ENCODE peak calls at places on chromosomes 3 and 15, in five cellular contexts. X, W, J, Q and K are unnamed samples. For H3K36me3, the result is how much of the 10 kb centered on the place peaks cover.

GRCh38 chr3:78665776-78666457 is 1101.9 kb downstream of the ROBO1 start:
- DNase-seq in W (no peak), J (no peak), Q (no peak), X (no peak), K (no peak)

GRCh38 chr15:75656813-75657212 is 9.1 kb downstream of the SNX33 start:
- DNase-seq in W (no peak), J (no peak), Q (peak), X (no peak), K (no peak)

GRCh38 chr3:114709102-114709501 is 415.3 kb downstream of the TIGIT start:
- DNase-seq in Q (no peak), J (no peak), W (no peak), X (no peak), K (no peak)

GRCh38 chr3:191170097-191170496 is 28.9 kb upstream of the OSTN start:
- DNase-seq in W (no peak), Q (no peak), J (no peak), X (peak), K (no peak)

GRCh38 chr15:74826911-74827310 is 484 bp downstream of the CPLX3 start:
- DNase-seq in Q (no peak), W (no peak), X (no peak), J (no peak), K (no peak)

GRCh38 chr3:126340081-126340511 is 17.1 kb downstream of the KLF15 start:
- DNase-seq in X (no peak), W (no peak), J (peak), Q (peak), K (peak)

GRCh38 chr3:37946531-37946889 is 44.1 kb upstream of the VILL start:
- DNase-seq in X (no peak), W (no peak), Q (no peak), J (no peak), K (no peak)

GRCh38 chr15:54250351-54250750 is 272.1 kb downstream of the UNC13C start:
- DNase-seq in W (no peak), J (no peak), Q (no peak), X (no peak), K (no peak)

GRCh38 chr3:48694610-48695051 is 8.9 kb upstream of the NCKIPSD start:
- DNase-seq in Q (peak), W (no peak), X (no peak), J (peak), K (peak)

GRCh38 chr3:152026033-152026556 is 152.7 kb downstream of the SUCNR1 start:
- DNase-seq in J (no peak), W (no peak), Q (no peak), X (no peak), K (no peak)

GRCh38 chr15:90681480-90681879 is 35.7 kb upstream of the BLM start:
- DNase-seq in X (no peak), W (no peak), J (no peak), Q (peak), K (no peak)

GRCh38 chr3:62567097-62568021 is 194.0 kb upstream of the FEZF2 start:
- DNase-seq in Q (peak), W (no peak), J (peak), X (no peak), K (peak)

GRCh38 chr3:133896002-133896761 is 500 bp upstream of the RAB6B start:
- DNase-seq in Q (no peak), J (no peak), W (no peak), X (no peak), K (no peak)

GRCh38 chr3:191239439-191240035 is 40.5 kb downstream of the OSTN start:
- DNase-seq in X (no peak), J (no peak), W (no peak), Q (no peak), K (no peak)

GRCh38 chr15:25783607-25784131 is 79.5 kb downstream of the ATP10A start:
- DNase-seq in Q (no peak), J (no peak), X (peak), W (no peak), K (no peak)

GRCh38 chr15:41022487-41023090 is 69.3 kb downstream of the CHAC1 start:
- DNase-seq in J (peak), W (no peak), Q (no peak), X (peak), K (peak)

GRCh38 chr15:45457641-45458539 is 64.7 kb downstream of the SLC30A4 start:
- DNase-seq in J (peak), Q (no peak), X (peak), W (no peak), K (peak)

GRCh38 chr15:70327328-70328136 is 229.8 kb upstream of the TLE3 start:
- DNase-seq in X (no peak), Q (no peak), W (no peak), J (no peak), K (no peak)

GRCh38 chr3:98188553-98188952 is 22.1 kb downstream of the OR5H15 start:
- DNase-seq in Q (no peak), W (no peak), J (no peak), X (peak), K (no peak)

GRCh38 chr3:172159962-172160538 is 120.7 kb downstream of the FNDC3B start:
- DNase-seq in W (peak), Q (no peak), X (no peak), J (peak), K (peak)

GRCh38 chr15:43516185-43516584 is 1.2 kb upstream of the MAP1A start:
- DNase-seq in J (peak), W (no peak), X (no peak), Q (peak), K (peak)

GRCh38 chr3:155102329-155102728 is 22.2 kb downstream of the MME start:
- DNase-seq in Q (no peak), J (no peak), X (no peak), W (no peak), K (no peak)

GRCh38 chr3:155101398-155101797 is 21.3 kb downstream of the MME start:
- DNase-seq in J (no peak), Q (no peak), X (no peak), W (no peak), K (no peak)

GRCh38 chr3:155096303-155097008 is 16.3 kb downstream of the MME start:
- DNase-seq in Q (no peak), X (no peak), W (no peak), J (no peak), K (no peak)

GRCh38 chr3:155093261-155093660 is 13.1 kb downstream of the MME start:
- DNase-seq in W (no peak), X (peak), J (no peak), Q (no peak), K (no peak)

GRCh38 chr3:155097009-155097349 is 16.9 kb downstream of the MME start:
- DNase-seq in J (no peak), Q (no peak), W (no peak), X (no peak), K (no peak)
- H3K36me3 ChIP-seq in J (under half), Q (under half), W (under half), X (half or more), K (under half)

GRCh38 chr3:183830187-183830586 is 4.8 kb upstream of the MAP6D1 start:
- DNase-seq in Q (no peak), J (no peak), X (no peak), W (no peak), K (no peak)
- H3K36me3 ChIP-seq in Q (half or more), J (under half), X (under half), W (under half), K (under half)

DNA sequence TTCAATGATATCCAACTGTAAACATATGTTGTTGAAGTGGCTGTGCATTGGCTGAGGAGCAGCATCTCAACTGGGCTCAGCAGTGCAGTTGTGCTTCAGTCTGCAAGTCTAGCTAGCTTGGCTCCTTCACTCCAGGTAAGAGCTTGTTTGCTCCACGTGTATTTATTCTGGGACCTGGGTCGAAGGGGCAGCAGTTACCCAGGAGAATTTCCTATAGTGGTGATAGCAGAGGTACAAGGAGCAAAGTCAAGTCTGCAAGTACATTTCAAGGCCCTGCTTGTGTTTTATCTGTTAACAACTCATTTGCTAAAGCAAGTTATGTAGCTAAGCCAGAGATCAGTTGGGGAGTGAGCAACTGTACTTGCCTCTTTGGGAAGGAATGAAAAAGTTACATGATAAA is 286.2 kb upstream of the UMPS start:
- DNase-seq in J (no peak), W (no peak), Q (no peak), X (no peak), K (no peak)
- H3K36me3 ChIP-seq in J (under half), W (half or more), Q (under half), X (under half), K (under half)

GRCh38 chr3:63931290-63931689 is 19.1 kb upstream of the SCAANT1 start:
- DNase-seq in X (no peak), Q (no peak), W (no peak), J (no peak), K (no peak)

GRCh38 chr3:63934041-63934440 is 21.9 kb upstream of the SCAANT1 start:
- DNase-seq in Q (no peak), X (no peak), W (no peak), J (no peak), K (no peak)

GRCh38 chr3:63934484-63934883 is 22.3 kb upstream of the SCAANT1 start:
- DNase-seq in W (no peak), X (no peak), Q (no peak), J (no peak), K (no peak)

GRCh38 chr3:63933459-63933858 is 21.3 kb upstream of the SCAANT1 start:
- DNase-seq in X (peak), Q (no peak), J (no peak), W (no peak), K (no peak)

GRCh38 chr3:63932509-63933212 is 20.5 kb upstream of the SCAANT1 start:
- DNase-seq in Q (no peak), X (no peak), J (no peak), W (no peak), K (no peak)
- H3K36me3 ChIP-seq in Q (under half), X (half or more), J (under half), W (under half), K (under half)

GRCh38 chr15:78004222-78004727 is 73.2 kb downstream of the TBC1D2B start:
- DNase-seq in X (no peak), Q (no peak), J (no peak), W (no peak), K (no peak)
- H3K36me3 ChIP-seq in X (half or more), Q (half or more), J (under half), W (half or more), K (under half)

GRCh38 chr15:59232476-59232875 is 25.8 kb downstream of the LDHAL6B start:
- DNase-seq in J (no peak), X (no peak), Q (no peak), W (no peak), K (no peak)
- H3K36me3 ChIP-seq in J (under half), X (under half), Q (under half), W (under half), K (under half)

DNA sequence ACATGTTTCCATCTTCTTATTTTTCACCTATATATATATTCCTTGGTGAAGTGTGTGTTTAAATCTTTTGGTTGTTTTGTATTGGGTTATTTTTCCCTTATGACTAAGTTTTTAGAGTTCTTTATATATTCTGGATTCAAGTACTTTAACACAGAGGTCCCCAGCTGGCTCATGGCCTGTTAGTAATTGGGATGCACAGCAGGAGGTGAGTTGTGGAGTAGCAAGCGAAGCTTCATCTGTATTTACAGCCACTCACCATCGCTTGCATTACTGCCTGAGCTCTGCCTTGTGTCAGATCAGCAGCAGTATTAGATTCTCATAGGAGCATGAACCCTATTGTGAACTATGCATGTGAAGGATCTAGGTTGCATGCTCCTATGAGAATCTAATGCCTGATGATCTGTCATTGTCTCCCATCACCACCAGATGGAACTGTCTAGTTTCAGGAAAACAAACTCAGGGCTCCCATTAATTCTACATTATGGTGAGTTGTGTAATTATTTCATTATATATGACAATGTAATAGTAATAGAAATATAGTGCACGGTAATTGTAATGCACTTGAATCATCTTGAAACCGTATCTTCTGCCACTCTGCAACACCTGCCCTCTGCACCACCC is 151.6 kb downstream of the RSRC1 start:
- DNase-seq in Q (no peak), X (no peak), J (no peak), W (no peak), K (no peak)
- H3K36me3 ChIP-seq in Q (under half), X (under half), J (under half), W (under half), K (under half)

GRCh38 chr15:98953000-98953776 is 54.4 kb downstream of the PGPEP1L start:
- DNase-seq in X (no peak), J (no peak), Q (no peak), W (no peak), K (no peak)
- H3K36me3 ChIP-seq in X (under half), J (under half), Q (under half), W (under half), K (under half)